ENCODE peak calls at places on chromosome 21, in seven cellular contexts. One of them, this sample, is unnamed.

GRCh38 chr21:38987551-38988210 is 182.0 kb downstream of the ETS2 start:
- DNase-seq in psoas muscle: no peak
- DNase-seq in Calu3: no peak
- DNase-seq in sigmoid colon: peak
- DNase-seq in uterus: no peak
- DNase-seq in H9: no peak
- DNase-seq in left lung: no peak
- DNase-seq in this sample: no peak

GRCh38 chr21:25733859-25734653 is 648 bp downstream of the ATP5PF start:
- DNase-seq in psoas muscle: no peak
- DNase-seq in Calu3: peak
- DNase-seq in sigmoid colon: no peak
- DNase-seq in uterus: no peak
- DNase-seq in H9: no peak
- DNase-seq in left lung: no peak
- DNase-seq in this sample: peak

GRCh38 chr21:14866859-14867560 is 197.8 kb downstream of the NRIP1 start:
- DNase-seq in psoas muscle: no peak
- DNase-seq in Calu3: no peak
- DNase-seq in sigmoid colon: no peak
- DNase-seq in uterus: no peak
- DNase-seq in H9: no peak
- DNase-seq in left lung: no peak
- DNase-seq in this sample: no peak

GRCh38 chr21:16145052-16145451 is 415.3 kb downstream of the USP25 start:
- DNase-seq in psoas muscle: no peak
- DNase-seq in Calu3: no peak
- DNase-seq in sigmoid colon: no peak
- DNase-seq in uterus: no peak
- DNase-seq in H9: no peak
- DNase-seq in left lung: no peak
- DNase-seq in this sample: no peak

GRCh38 chr21:32812035-32812434 is 40.5 kb upstream of the PAXBP1 start:
- DNase-seq in psoas muscle: peak
- DNase-seq in Calu3: no peak
- DNase-seq in sigmoid colon: no peak
- DNase-seq in uterus: no peak
- DNase-seq in H9: no peak
- DNase-seq in left lung: no peak
- DNase-seq in this sample: no peak

GRCh38 chr21:39799178-39799577 is 54.2 kb downstream of the IGSF5 start:
- DNase-seq in psoas muscle: no peak
- DNase-seq in Calu3: no peak
- DNase-seq in sigmoid colon: no peak
- DNase-seq in uterus: no peak
- DNase-seq in H9: no peak
- DNase-seq in left lung: no peak
- DNase-seq in this sample: no peak

GRCh38 chr21:39852726-39853510 is 14.3 kb upstream of the PCP4 start:
- DNase-seq in psoas muscle: no peak
- DNase-seq in Calu3: no peak
- DNase-seq in sigmoid colon: no peak
- DNase-seq in uterus: no peak
- DNase-seq in H9: no peak
- DNase-seq in left lung: no peak
- DNase-seq in this sample: no peak

GRCh38 chr21:30831194-30831765 is 1.7 kb upstream of the KRTAP7-1 start:
- DNase-seq in psoas muscle: no peak
- DNase-seq in Calu3: no peak
- DNase-seq in sigmoid colon: no peak
- DNase-seq in uterus: no peak
- DNase-seq in H9: peak
- DNase-seq in left lung: no peak
- DNase-seq in this sample: peak

GRCh38 chr21:31931644-31932469 is 59.0 kb downstream of the HUNK start:
- DNase-seq in psoas muscle: no peak
- DNase-seq in Calu3: no peak
- DNase-seq in sigmoid colon: no peak
- DNase-seq in uterus: no peak
- DNase-seq in H9: no peak
- DNase-seq in left lung: no peak
- DNase-seq in this sample: no peak

GRCh38 chr21:26405071-26405470 is 168.0 kb downstream of the CYYR1 start:
- DNase-seq in psoas muscle: no peak
- DNase-seq in Calu3: no peak
- DNase-seq in sigmoid colon: no peak
- DNase-seq in uterus: no peak
- DNase-seq in H9: no peak
- DNase-seq in left lung: no peak
- DNase-seq in this sample: no peak

GRCh38 chr21:14251336-14251735 is 35.4 kb downstream of the RBM11 start:
- DNase-seq in psoas muscle: no peak
- DNase-seq in Calu3: no peak
- DNase-seq in sigmoid colon: no peak
- DNase-seq in uterus: no peak
- DNase-seq in H9: no peak
- DNase-seq in left lung: no peak
- DNase-seq in this sample: no peak

GRCh38 chr21:38505654-38506523 is 7.6 kb upstream of the ERG start:
- DNase-seq in psoas muscle: no peak
- DNase-seq in Calu3: peak
- DNase-seq in sigmoid colon: no peak
- DNase-seq in uterus: no peak
- DNase-seq in H9: peak
- DNase-seq in left lung: no peak
- DNase-seq in this sample: peak

GRCh38 chr21:41964171-41964570 is 10.4 kb upstream of the C2CD2 start:
- DNase-seq in psoas muscle: no peak
- DNase-seq in Calu3: no peak
- DNase-seq in sigmoid colon: no peak
- DNase-seq in uterus: no peak
- DNase-seq in H9: no peak
- DNase-seq in left lung: no peak
- DNase-seq in this sample: no peak

GRCh38 chr21:38569733-38570132 is 71.5 kb upstream of the ERG start:
- DNase-seq in psoas muscle: no peak
- DNase-seq in Calu3: no peak
- DNase-seq in sigmoid colon: no peak
- DNase-seq in uterus: no peak
- DNase-seq in H9: no peak
- DNase-seq in left lung: no peak
- DNase-seq in this sample: no peak

GRCh38 chr21:45844181-45844580 is 137.4 kb upstream of the COL6A1 start:
- DNase-seq in psoas muscle: no peak
- DNase-seq in Calu3: no peak
- DNase-seq in sigmoid colon: peak
- DNase-seq in uterus: no peak
- DNase-seq in H9: peak
- DNase-seq in left lung: no peak
- DNase-seq in this sample: no peak

GRCh38 chr21:46065993-46066842 is 31.7 kb upstream of the COL6A2 start:
- DNase-seq in psoas muscle: no peak
- DNase-seq in Calu3: no peak
- DNase-seq in sigmoid colon: peak
- DNase-seq in uterus: peak
- DNase-seq in H9: peak
- DNase-seq in left lung: no peak
- DNase-seq in this sample: no peak

GRCh38 chr21:30620080-30620479 is 347 bp upstream of the KRTAP20-4 start:
- DNase-seq in psoas muscle: no peak
- DNase-seq in Calu3: no peak
- DNase-seq in sigmoid colon: no peak
- DNase-seq in uterus: no peak
- DNase-seq in H9: no peak
- DNase-seq in left lung: no peak
- DNase-seq in this sample: no peak

GRCh38 chr21:17699524-17700189 is 87.0 kb upstream of the BTG3 start:
- DNase-seq in psoas muscle: no peak
- DNase-seq in Calu3: no peak
- DNase-seq in sigmoid colon: no peak
- DNase-seq in uterus: no peak
- DNase-seq in H9: no peak
- DNase-seq in left lung: no peak
- DNase-seq in this sample: no peak

GRCh38 chr21:40770435-40771055 is 76.4 kb downstream of the DSCAM start:
- DNase-seq in psoas muscle: no peak
- DNase-seq in Calu3: no peak
- DNase-seq in sigmoid colon: no peak
- DNase-seq in uterus: no peak
- DNase-seq in H9: no peak
- DNase-seq in left lung: no peak
- DNase-seq in this sample: no peak

GRCh38 chr21:42386034-42386591 is 9.7 kb downstream of the TMPRSS3 start:
- DNase-seq in psoas muscle: no peak
- DNase-seq in Calu3: no peak
- DNase-seq in sigmoid colon: peak
- DNase-seq in uterus: no peak
- DNase-seq in H9: no peak
- DNase-seq in left lung: no peak
- DNase-seq in this sample: no peak

GRCh38 chr21:33261635-33262034 is 4.5 kb upstream of the IL10RB start:
- DNase-seq in psoas muscle: no peak
- DNase-seq in Calu3: no peak
- DNase-seq in sigmoid colon: no peak
- DNase-seq in uterus: no peak
- DNase-seq in H9: no peak
- DNase-seq in left lung: peak
- DNase-seq in this sample: peak

DNA sequence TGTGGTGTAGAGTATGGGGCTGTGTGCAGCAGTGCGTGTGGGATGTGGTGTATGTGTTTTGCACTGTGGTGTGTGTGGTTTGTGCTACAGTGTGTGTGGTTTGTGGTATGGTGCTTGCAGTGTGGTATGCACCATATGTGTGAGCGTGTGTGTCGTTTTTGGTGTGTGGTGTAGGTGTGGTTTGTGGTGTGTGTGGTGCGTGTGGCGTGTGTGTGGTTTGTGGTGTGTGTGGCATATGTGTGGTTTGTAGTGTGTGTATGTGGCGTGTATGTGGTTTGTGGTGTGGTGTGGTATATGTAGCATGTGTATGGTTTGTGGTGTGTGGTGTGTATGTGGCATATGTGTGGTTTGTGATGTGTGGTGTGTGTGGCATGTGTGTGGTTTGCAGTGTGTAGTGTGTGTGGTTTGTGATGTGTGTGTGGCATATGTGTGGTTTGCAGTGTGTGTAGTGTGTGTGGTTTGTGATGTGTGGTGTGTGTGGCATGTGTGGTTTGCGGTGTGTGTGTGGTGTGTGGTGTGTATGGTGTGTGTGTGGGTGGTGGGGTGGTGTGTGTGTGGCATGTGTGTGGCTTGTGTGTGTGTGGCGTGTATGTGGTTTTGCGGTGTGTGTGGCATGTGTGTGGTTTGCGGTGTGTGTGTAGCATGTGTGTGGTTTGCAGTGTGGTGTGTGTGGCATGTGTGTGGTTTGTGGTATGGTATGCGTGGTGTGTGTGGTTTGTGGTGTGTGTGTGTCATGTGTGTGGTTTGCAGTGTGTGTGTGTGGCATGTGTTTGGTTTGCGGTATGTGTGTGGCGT is 53.5 kb upstream of the TRAPPC10 start:
- DNase-seq in psoas muscle: peak
- DNase-seq in Calu3: no peak
- DNase-seq in sigmoid colon: no peak
- DNase-seq in uterus: no peak
- DNase-seq in H9: no peak
- DNase-seq in left lung: no peak
- DNase-seq in this sample: peak
- TF ChIP-seq CTCF in psoas muscle: no peak
- TF ChIP-seq CTCF in Calu3: no peak
- TF ChIP-seq CTCF in sigmoid colon: no peak
- TF ChIP-seq CTCF in uterus: no peak
- TF ChIP-seq CTCF in H9: no peak
- TF ChIP-seq CTCF in left lung: no peak
- TF ChIP-seq CTCF in this sample: no peak

DNA sequence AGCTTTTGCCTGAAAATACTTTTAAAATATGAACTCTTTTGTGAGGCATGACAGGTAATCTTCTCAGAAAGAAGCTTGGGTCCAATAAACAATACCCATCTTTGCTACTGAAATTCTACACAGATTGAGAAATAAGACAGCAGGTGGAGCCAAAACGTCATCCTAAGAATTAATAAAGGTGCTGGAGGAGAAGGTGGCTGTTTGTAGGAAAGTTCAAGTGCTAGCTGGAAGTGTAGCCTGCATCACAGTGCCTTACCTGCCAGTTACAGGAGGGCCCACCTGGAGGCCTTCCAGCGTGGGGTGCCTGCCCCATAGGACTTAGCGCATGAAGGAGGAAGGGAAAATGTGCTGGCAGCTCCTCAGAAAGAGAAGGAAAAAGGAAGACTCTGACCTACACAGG is 93.7 kb downstream of the TTC3 start:
- DNase-seq in psoas muscle: no peak
- DNase-seq in Calu3: peak
- DNase-seq in sigmoid colon: no peak
- DNase-seq in uterus: no peak
- DNase-seq in H9: peak
- DNase-seq in left lung: no peak
- DNase-seq in this sample: no peak
- TF ChIP-seq CTCF in psoas muscle: peak
- TF ChIP-seq CTCF in Calu3: no peak
- TF ChIP-seq CTCF in sigmoid colon: no peak
- TF ChIP-seq CTCF in uterus: no peak
- TF ChIP-seq CTCF in H9: peak
- TF ChIP-seq CTCF in left lung: no peak
- TF ChIP-seq CTCF in this sample: peak

DNA sequence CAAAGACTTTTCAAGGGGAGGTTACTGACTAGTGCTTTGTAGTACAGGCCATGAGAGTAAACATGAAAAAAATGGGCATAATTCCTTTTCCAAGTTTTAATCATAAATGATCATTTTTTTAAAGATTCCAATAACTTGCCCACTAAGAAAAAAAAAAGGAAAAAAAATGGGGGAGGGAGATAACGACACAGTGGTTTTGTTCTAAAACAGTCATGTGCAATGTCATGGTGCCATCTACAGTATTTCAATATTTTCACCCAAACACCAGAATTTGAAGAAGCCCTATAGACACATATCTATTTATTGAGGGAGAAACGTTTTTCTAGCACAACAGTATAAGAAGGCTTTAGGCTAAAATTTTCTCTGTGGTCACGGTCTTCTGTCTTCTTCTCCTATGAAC is 250.2 kb downstream of the LTN1 start:
- DNase-seq in psoas muscle: no peak
- DNase-seq in Calu3: no peak
- DNase-seq in sigmoid colon: no peak
- DNase-seq in uterus: no peak
- DNase-seq in H9: no peak
- DNase-seq in left lung: no peak
- DNase-seq in this sample: no peak
- TF ChIP-seq CTCF in psoas muscle: peak
- TF ChIP-seq CTCF in Calu3: no peak
- TF ChIP-seq CTCF in sigmoid colon: no peak
- TF ChIP-seq CTCF in uterus: peak
- TF ChIP-seq CTCF in H9: peak
- TF ChIP-seq CTCF in left lung: no peak
- TF ChIP-seq CTCF in this sample: no peak

DNA sequence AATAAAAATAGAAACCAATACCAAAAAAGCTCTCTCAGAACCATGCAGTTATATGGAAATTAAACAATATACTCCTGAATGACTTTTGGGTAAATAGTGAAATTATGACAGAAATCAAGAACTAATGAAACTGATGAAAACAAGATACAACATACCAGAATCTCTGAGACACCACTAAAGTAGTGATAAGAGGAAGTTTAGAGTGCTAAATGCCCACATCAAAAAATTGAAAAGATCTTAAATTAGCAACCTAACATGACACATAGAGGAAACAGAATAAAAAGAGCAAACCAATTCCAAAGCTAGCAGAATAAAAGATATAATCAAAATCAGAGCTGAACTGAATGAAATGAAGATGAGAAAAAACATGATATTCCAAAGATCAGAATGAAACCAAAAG is 430.9 kb downstream of the LTN1 start:
- DNase-seq in psoas muscle: no peak
- DNase-seq in Calu3: no peak
- DNase-seq in sigmoid colon: no peak
- DNase-seq in uterus: no peak
- DNase-seq in H9: no peak
- DNase-seq in left lung: no peak
- DNase-seq in this sample: no peak
- TF ChIP-seq CTCF in psoas muscle: no peak
- TF ChIP-seq CTCF in Calu3: no peak
- TF ChIP-seq CTCF in sigmoid colon: no peak
- TF ChIP-seq CTCF in uterus: no peak
- TF ChIP-seq CTCF in H9: no peak
- TF ChIP-seq CTCF in left lung: no peak
- TF ChIP-seq CTCF in this sample: no peak